ENCODE peak calls at places on chromosomes 5 and 9, in ten cellular contexts. R is epithelial cell of esophagus; A is renal cortical epithelial cell; X is stimulated activated CD4-positive, alpha-beta T cell treated with anti-CD3 and anti-CD28 coated beads, TNF-alpha, amount 100 ng/mL, for 4 hours; Q is HEK293T; S is head of caudate nucleus; H is AG09319; Y is A549; K is T-cell; O is dorsolateral prefrontal cortex. T is an unnamed sample.

GRCh38 chr9:34123682-34124081 is 2.8 kb downstream of the DCAF12 start:
- DNase-seq in R (no peak), A (no peak), X (no peak), Q (no peak), Y (no peak), H (no peak), O (no peak), K (no peak), S (peak), T (no peak)

GRCh38 chr9:86741311-86742215 is 205.7 kb downstream of the GAS1 start:
- DNase-seq in H (no peak), X (no peak), K (no peak), Q (peak), O (no peak), Y (no peak), A (peak), R (peak), S (no peak), T (no peak)

GRCh38 chr5:159422371-159422770 is 92.1 kb upstream of the IL12B start:
- DNase-seq in S (peak), Q (no peak), R (peak), K (no peak), X (no peak), A (peak), Y (no peak), O (no peak), H (no peak), T (no peak)

GRCh38 chr9:93110400-93110855 is 14.4 kb downstream of the CARD19 start:
- DNase-seq in S (no peak), H (no peak), Y (no peak), K (no peak), X (no peak), R (no peak), O (no peak), A (no peak), Q (no peak), T (no peak)

GRCh38 chr5:137254153-137254552 is 245.0 kb downstream of the SPOCK1 start:
- DNase-seq in Q (no peak), S (no peak), K (no peak), O (no peak), A (no peak), Y (no peak), H (peak), X (no peak), R (no peak), T (no peak)

GRCh38 chr5:103234239-103234975 is 24.2 kb upstream of the MACIR start:
- DNase-seq in R (no peak), X (no peak), A (peak), H (no peak), S (no peak), Y (no peak), K (no peak), Q (no peak), O (no peak), T (no peak)

GRCh38 chr9:15403155-15403554 is 19.5 kb upstream of the SNAPC3 start:
- DNase-seq in A (no peak), S (no peak), Y (peak), K (no peak), X (no peak), O (no peak), R (peak), Q (peak), H (no peak), T (peak)

GRCh38 chr9:113139225-113139829 is 11.5 kb upstream of the SLC31A2 start:
- DNase-seq in X (no peak), Y (no peak), K (no peak), H (no peak), O (peak), A (no peak), S (peak), Q (no peak), R (no peak), T (no peak)

GRCh38 chr5:77851229-77852067 is 75.3 kb upstream of the TBCA start:
- DNase-seq in A (no peak), X (no peak), Q (peak), K (no peak), O (peak), R (no peak), H (no peak), S (peak), Y (no peak), T (no peak)

GRCh38 chr5:79858097-79858723 is 132.9 kb downstream of the MTX3 start:
- DNase-seq in S (peak), A (peak), Q (peak), O (peak), Y (peak), K (peak), H (peak), R (peak), X (peak), T (peak)

GRCh38 chr5:132751971-132752580 is 4.8 kb downstream of the CCNI2 start:
- DNase-seq in R (no peak), S (no peak), A (no peak), X (no peak), O (no peak), Q (no peak), K (no peak), Y (no peak), H (no peak), T (no peak)

GRCh38 chr9:12738296-12738695 is 36.5 kb upstream of the LURAP1L start:
- DNase-seq in R (no peak), H (no peak), Q (no peak), Y (no peak), S (no peak), K (no peak), A (peak), X (no peak), O (no peak), T (no peak)

GRCh38 chr9:88531920-88532319 is 3.1 kb upstream of the NXNL2 start:
- DNase-seq in Q (no peak), R (no peak), X (no peak), O (no peak), S (no peak), Y (no peak), K (no peak), H (no peak), A (no peak), T (no peak)

T was measured in CD4-positive, CD25-positive, alpha-beta regulatory T cell.